ENCODE peak calls at places on chromosomes 11 and 22, in six cellular contexts. C, V, A, E, S and M are unnamed samples.

GRCh38 chr11:57668467-57668890 is 565 bp downstream of the ZDHHC5 start:
- DNase-seq in C (no peak), V (no peak), A (no peak), E (no peak), S (no peak), M (no peak)

GRCh38 chr22:45754822-45755221 is 83.2 kb downstream of the ATXN10 start:
- DNase-seq in C (no peak), V (no peak), A (no peak), E (no peak), S (no peak), M (no peak)

GRCh38 chr11:8828580-8829358 is 82.2 kb upstream of the AKIP1 start:
- DNase-seq in C (peak), V (no peak), A (no peak), E (no peak), S (no peak), M (no peak)

GRCh38 chr11:110219011-110219785 is 77.2 kb downstream of the RDX start:
- DNase-seq in C (peak), V (no peak), A (no peak), E (no peak), S (no peak), M (no peak)

GRCh38 chr11:74849525-74850391 is 99.1 kb downstream of the XRRA1 start:
- DNase-seq in C (peak), V (peak), A (no peak), E (no peak), S (peak), M (no peak)

GRCh38 chr22:32693102-32693501 is 108.4 kb upstream of the TIMP3 start:
- DNase-seq in C (peak), V (no peak), A (no peak), E (no peak), S (no peak), M (no peak)

GRCh38 chr11:43354311-43354710 is 4.4 kb upstream of the TTC17 start:
- DNase-seq in C (no peak), V (no peak), A (no peak), E (no peak), S (no peak), M (no peak)

GRCh38 chr22:26673485-26673884 is 16.1 kb downstream of the MIAT start:
- DNase-seq in C (peak), V (no peak), A (no peak), E (no peak), S (no peak), M (no peak)

GRCh38 chr11:20363500-20364411 is at the start of gene HTATIP2:
- DNase-seq in C (peak), V (peak), A (peak), E (peak), S (peak), M (peak)

GRCh38 chr11:100930185-100930778 is 199.3 kb downstream of the PGR start:
- DNase-seq in C (peak), V (no peak), A (no peak), E (no peak), S (peak), M (no peak)

GRCh38 chr22:40818747-40819662 is at the start of gene SLC25A17:
- DNase-seq in C (peak), V (peak), A (peak), E (peak), S (peak), M (peak)

GRCh38 chr11:17767301-17767885 is 32.8 kb downstream of the KCNC1 start:
- DNase-seq in C (no peak), V (no peak), A (no peak), E (no peak), S (no peak), M (no peak)

DNA sequence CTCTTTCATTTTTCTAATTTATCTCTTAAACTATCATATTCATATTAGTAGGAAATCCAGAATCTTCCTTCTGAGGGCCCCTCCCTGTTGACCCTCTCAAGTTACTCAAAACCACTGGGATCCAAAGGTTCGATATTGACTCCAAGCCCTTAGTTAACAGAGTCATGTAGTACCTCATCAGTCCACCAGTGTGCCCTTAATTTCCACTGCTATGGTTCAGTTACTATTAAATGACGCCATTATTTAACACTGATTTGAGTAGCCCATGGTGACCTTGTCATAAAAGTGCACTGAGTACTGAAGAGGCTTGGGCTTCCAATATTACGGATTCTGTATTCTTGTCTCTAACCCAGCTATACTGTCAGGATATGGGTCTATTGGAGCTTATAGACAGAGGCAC is 91.9 kb upstream of the MS4A8 start:
- DNase-seq in C (no peak), V (no peak), A (no peak), E (no peak), S (no peak), M (no peak)
- TF ChIP-seq CTCF in C (no peak), V (no peak), A (no peak), E (no peak), S (no peak), M (peak)

DNA sequence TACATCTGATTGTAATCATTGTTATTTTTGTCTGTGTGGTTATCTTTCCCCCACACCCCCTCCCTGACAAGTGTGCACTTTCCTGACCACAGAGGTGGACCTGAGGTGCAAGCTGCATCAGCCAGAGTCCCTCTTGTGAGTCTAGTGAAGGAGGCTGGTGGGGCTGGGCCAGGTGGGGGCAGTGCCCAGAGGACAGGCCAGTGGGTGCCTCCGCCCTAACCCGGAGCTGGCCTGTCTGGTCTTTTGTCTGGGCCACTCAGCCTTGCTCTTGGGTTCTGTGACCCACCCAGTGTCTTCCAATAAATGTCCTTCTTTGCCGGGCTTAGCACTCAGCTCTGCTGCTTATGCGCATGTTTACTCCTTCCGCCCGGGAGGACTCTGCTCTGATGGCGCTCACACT is 526.2 kb downstream of the TBC1D22A start:
- DNase-seq in C (no peak), V (peak), A (no peak), E (peak), S (no peak), M (no peak)
- TF ChIP-seq CTCF in C (no peak), V (no peak), A (no peak), E (no peak), S (no peak), M (no peak)

DNA sequence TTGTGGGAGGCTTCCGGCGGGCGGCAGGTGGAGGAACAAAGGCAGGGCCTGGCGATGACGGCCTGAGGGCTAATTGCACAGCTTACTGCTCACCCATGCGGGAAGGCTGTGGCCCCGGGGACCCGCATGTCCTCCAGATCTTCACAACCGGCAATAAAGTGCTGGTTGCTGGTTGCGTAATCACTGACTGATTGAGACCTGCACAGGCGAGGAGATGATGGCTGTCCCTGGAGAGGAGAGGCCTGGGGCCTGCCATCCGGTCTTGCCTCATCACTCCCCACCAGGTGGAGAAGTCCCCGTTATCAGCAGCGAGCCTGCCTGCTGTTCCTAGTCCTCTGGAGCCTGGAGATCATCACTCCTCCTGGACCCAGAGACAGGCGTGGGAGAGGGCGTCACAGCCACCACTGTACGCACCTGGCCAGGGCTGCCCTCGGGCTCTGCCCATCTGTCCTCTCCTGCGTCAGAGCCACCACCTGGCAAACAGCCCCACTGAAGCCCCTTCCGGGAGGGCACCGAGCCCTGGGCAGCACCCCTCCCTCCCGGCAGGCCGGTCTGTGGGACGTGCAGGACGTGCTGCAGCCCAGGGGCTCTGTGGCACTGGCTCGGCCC is 18.7 kb downstream of the H19 start:
- DNase-seq in C (no peak), V (no peak), A (no peak), E (peak), S (no peak), M (no peak)
- TF ChIP-seq CTCF in C (no peak), V (no peak), A (no peak), E (no peak), S (no peak), M (no peak)

DNA sequence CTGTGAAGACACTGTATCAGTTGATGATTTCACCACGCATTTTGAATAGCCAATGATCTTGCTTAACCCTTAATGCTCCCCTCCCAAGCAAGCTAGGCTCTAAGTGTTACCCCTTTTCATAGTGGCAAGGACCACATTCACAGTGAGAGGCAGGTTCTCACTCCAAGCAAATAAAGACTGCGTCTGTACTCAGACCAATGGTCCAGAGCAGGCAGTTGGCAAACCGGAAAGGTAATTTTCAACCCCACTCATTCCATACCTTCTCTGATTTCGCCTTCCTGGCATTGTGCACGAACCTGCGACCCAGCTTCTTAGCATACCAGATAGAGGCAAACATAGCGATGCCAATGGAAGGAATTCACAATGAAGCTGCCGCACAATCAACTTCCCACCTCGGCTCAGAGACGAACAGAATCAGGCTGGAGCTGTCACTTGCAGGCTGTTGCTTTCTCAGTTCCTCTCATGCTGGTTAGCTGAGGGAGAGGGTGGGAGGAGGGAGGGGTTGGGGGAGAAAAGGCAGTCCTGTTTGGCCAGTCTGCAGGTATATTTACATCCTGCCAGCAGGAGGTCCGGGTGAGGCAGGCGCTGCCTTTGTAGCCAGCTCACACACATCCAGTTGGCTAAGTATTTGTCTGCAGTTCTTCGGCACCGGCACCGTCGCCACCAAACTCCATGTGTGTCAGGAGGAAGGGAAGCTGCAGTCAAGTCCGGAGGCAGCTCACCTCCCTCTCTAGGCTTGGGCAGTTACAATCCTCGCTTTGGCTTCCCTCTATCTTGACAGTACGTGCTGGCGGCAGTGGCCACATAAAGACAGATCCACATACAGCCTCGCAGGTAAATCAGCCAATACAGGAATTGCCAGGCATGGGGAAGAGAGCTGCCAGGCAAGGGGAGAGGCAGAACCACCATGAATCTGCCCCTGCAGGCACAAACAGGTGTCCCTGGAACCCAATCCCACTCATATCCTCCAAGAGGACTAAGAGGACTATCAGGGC is 1151.3 kb upstream of the CCDC90B start:
- DNase-seq in C (no peak), V (peak), A (peak), E (no peak), S (no peak), M (no peak)
- TF ChIP-seq CTCF in C (no peak), V (no peak), A (peak), E (no peak), S (no peak), M (no peak)

DNA sequence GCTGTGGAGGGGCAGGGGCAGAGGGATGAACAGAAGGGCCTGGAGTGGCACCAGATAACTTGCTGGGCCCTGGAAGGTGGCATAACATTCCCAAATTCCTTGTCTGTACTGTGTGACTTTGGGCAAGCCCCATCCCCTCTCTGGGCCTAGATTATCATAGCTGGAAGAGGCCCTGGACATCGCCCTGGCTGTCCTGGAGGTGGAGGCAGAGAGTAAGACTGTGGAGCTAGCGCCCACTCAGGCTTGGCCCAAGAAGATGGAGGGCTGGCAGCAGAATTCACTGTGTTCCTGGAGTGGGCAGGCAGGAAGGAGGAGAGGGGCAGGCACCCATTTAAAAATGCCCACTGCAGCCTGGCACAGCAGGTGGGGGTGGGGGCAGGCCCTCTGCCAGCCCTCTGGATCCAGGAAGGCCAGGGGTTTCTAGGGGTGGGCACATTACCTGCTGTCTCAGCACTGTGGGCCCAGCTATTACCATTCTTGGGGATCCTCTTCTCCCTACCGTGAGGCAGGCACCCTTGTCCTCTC is 22.6 kb downstream of the ARHGEF17 start:
- DNase-seq in C (no peak), V (peak), A (no peak), E (no peak), S (no peak), M (no peak)
- TF ChIP-seq CTCF in C (peak), V (no peak), A (no peak), E (no peak), S (no peak), M (peak)